ENCODE peak calls at places on chromosomes 13 and 19, in eight cellular contexts. V is smooth muscle cell of the brain vasculature; U is GM12878; A is pancreas; R is stimulated activated naive CD8-positive, alpha-beta T cell treated with anti-CD3 and anti-CD28 coated beads, Interleukin-15, Interleukin-2, amounts not matched to agents 100 U/mL and 50 U/mL, for 24 hours; N is endodermal cell; H is amniotic epithelial cell; Z is H54. S is an unnamed sample.

GRCh38 chr19:8643860-8644653 is 13.6 kb downstream of the NFILZ start:
- DNase-seq in Z (no peak), R (no peak), N (no peak), U (no peak), A (no peak), H (no peak), V (no peak), S (no peak)

GRCh38 chr13:91346848-91347211 is 657 bp upstream of the MIR17HG start:
- DNase-seq in A (peak; percentile 44), V (no peak), U (peak; percentile 25), Z (no peak), N (no peak), R (peak; percentile 55), H (no peak), S (peak; percentile 15)

GRCh38 chr19:35715981-35716734 is 1.6 kb upstream of the KMT2B start:
- DNase-seq in H (peak; percentile 26), U (no peak), Z (peak; percentile 57), A (no peak), R (no peak), N (no peak), V (no peak), S (no peak)

GRCh38 chr13:43377955-43378354 is 354.6 kb downstream of the DNAJC15 start:
- DNase-seq in A (peak; percentile 33), R (no peak), Z (no peak), H (peak; percentile 69), U (no peak), V (no peak), N (no peak), S (no peak)

GRCh38 chr13:90477194-90477593 is 870.3 kb upstream of the MIR17HG start:
- DNase-seq in R (no peak), N (no peak), Z (no peak), U (no peak), V (no peak), H (no peak), A (no peak), S (no peak)

GRCh38 chr13:98541211-98541610 is 35.7 kb downstream of the STK24 start:
- DNase-seq in A (no peak), U (no peak), R (no peak), V (no peak), N (peak; percentile 27), Z (no peak), H (peak; percentile 37), S (no peak)

GRCh38 chr19:23116802-23117571 is at the start of gene ZNF730:
- DNase-seq in Z (no peak), U (peak; percentile 13), R (peak; percentile 59), N (peak; percentile 99), A (peak; percentile 16), V (peak; percentile 33), H (peak; percentile 80), S (no peak)

GRCh38 chr19:46878613-46879375 is 18.0 kb downstream of the ARHGAP35 start:
- DNase-seq in N (peak; percentile 36), A (no peak), Z (no peak), V (no peak), H (peak; percentile 87), U (no peak), R (no peak), S (no peak)

GRCh38 chr13:59281453-59281852 is 882.3 kb downstream of the DIAPH3 start:
- DNase-seq in H (no peak), V (no peak), A (no peak), Z (no peak), N (no peak), R (no peak), U (no peak), S (no peak)

S was measured in HL-60.